ENCODE peak calls at places on chromosomes 13 and 19, in five cellular contexts. One of them, this sample, is unnamed.

GRCh38 chr13:32314968-32315254 is 252 bp downstream of the ZAR1L start:
- DNase-seq in tibial artery: no peak
- DNase-seq in tibial nerve: peak; percentile 60
- DNase-seq in AG10803: peak; percentile 54
- DNase-seq in HL-60: no peak
- DNase-seq in this sample: no peak

GRCh38 chr13:59111711-59112110 is 1052.0 kb downstream of the DIAPH3 start:
- DNase-seq in tibial artery: no peak
- DNase-seq in tibial nerve: no peak
- DNase-seq in AG10803: peak; percentile 51
- DNase-seq in HL-60: no peak
- DNase-seq in this sample: no peak

GRCh38 chr13:47168086-47168485 is 271.2 kb upstream of the HTR2A start:
- DNase-seq in tibial artery: no peak
- DNase-seq in tibial nerve: no peak
- DNase-seq in AG10803: peak; percentile 32
- DNase-seq in HL-60: no peak
- DNase-seq in this sample: no peak

GRCh38 chr19:40771101-40771539 is 4.2 kb upstream of the MIA start:
- DNase-seq in tibial artery: no peak
- DNase-seq in tibial nerve: no peak
- DNase-seq in AG10803: no peak
- DNase-seq in HL-60: no peak
- DNase-seq in this sample: no peak

GRCh38 chr19:12092065-12092867 is 27.7 kb downstream of the ZNF844 start:
- DNase-seq in tibial artery: peak; percentile 93
- DNase-seq in tibial nerve: peak; percentile 58
- DNase-seq in AG10803: peak; percentile 87
- DNase-seq in HL-60: peak; percentile 94
- DNase-seq in this sample: peak; percentile 65

GRCh38 chr19:15116856-15117255 is 9.7 kb downstream of the SYDE1 start:
- DNase-seq in tibial artery: no peak
- DNase-seq in tibial nerve: no peak
- DNase-seq in AG10803: no peak
- DNase-seq in HL-60: no peak
- DNase-seq in this sample: no peak

GRCh38 chr13:98856983-98857382 is 104.5 kb upstream of the SLC15A1 start:
- DNase-seq in tibial artery: no peak
- DNase-seq in tibial nerve: no peak
- DNase-seq in AG10803: peak; percentile 35
- DNase-seq in HL-60: no peak
- DNase-seq in this sample: no peak

GRCh38 chr13:80037505-80037888 is 303.4 kb downstream of the SPRY2 start:
- DNase-seq in tibial artery: no peak
- DNase-seq in tibial nerve: no peak
- DNase-seq in AG10803: peak; percentile 86
- DNase-seq in HL-60: no peak
- DNase-seq in this sample: no peak

GRCh38 chr19:41860419-41861097 is 503 bp downstream of the RPS19 start:
- DNase-seq in tibial artery: no peak
- DNase-seq in tibial nerve: no peak
- DNase-seq in AG10803: peak; percentile 41
- DNase-seq in HL-60: no peak
- DNase-seq in this sample: no peak

GRCh38 chr19:46821512-46822359 is 28.9 kb downstream of the AP2S1 start:
- DNase-seq in tibial artery: no peak
- DNase-seq in tibial nerve: no peak
- DNase-seq in AG10803: no peak
- DNase-seq in HL-60: peak; percentile 89
- DNase-seq in this sample: no peak

GRCh38 chr19:7933411-7933810 is 7.5 kb upstream of the CTXN1 start:
- DNase-seq in tibial artery: no peak
- DNase-seq in tibial nerve: no peak
- DNase-seq in AG10803: no peak
- DNase-seq in HL-60: no peak
- DNase-seq in this sample: no peak
- TF ChIP-seq CTCF in tibial artery: no peak
- TF ChIP-seq CTCF in tibial nerve: no peak
- TF ChIP-seq CTCF in AG10803: peak; percentile 7
- TF ChIP-seq CTCF in HL-60: no peak
- TF ChIP-seq CTCF in this sample: peak; percentile 31

GRCh38 chr19:43316591-43317319 is 36.7 kb upstream of the CD177 start:
- DNase-seq in tibial artery: no peak
- DNase-seq in tibial nerve: no peak
- DNase-seq in AG10803: peak; percentile 40
- DNase-seq in HL-60: peak; percentile 12
- DNase-seq in this sample: no peak
- TF ChIP-seq CTCF in tibial artery: no peak
- TF ChIP-seq CTCF in tibial nerve: no peak
- TF ChIP-seq CTCF in AG10803: peak; percentile 51
- TF ChIP-seq CTCF in HL-60: no peak
- TF ChIP-seq CTCF in this sample: peak; percentile 6

GRCh38 chr19:33312065-33312464 is 9.7 kb upstream of the CEBPA start:
- DNase-seq in tibial artery: no peak
- DNase-seq in tibial nerve: no peak
- DNase-seq in AG10803: no peak
- DNase-seq in HL-60: peak; percentile 82
- DNase-seq in this sample: no peak

GRCh38 chr19:33311326-33311682 is 9.0 kb upstream of the CEBPA start:
- DNase-seq in tibial artery: no peak
- DNase-seq in tibial nerve: no peak
- DNase-seq in AG10803: no peak
- DNase-seq in HL-60: peak; percentile 38
- DNase-seq in this sample: no peak

GRCh38 chr19:33309826-33310225 is 7.5 kb upstream of the CEBPA start:
- DNase-seq in tibial artery: no peak
- DNase-seq in tibial nerve: no peak
- DNase-seq in AG10803: no peak
- DNase-seq in HL-60: no peak
- DNase-seq in this sample: no peak

GRCh38 chr19:33306853-33307792 is 4.8 kb upstream of the CEBPA start:
- DNase-seq in tibial artery: no peak
- DNase-seq in tibial nerve: no peak
- DNase-seq in AG10803: no peak
- DNase-seq in HL-60: no peak
- DNase-seq in this sample: no peak

GRCh38 chr19:33310606-33311325 is 8.4 kb upstream of the CEBPA start:
- DNase-seq in tibial artery: no peak
- DNase-seq in tibial nerve: no peak
- DNase-seq in AG10803: no peak
- DNase-seq in HL-60: no peak
- DNase-seq in this sample: no peak
- TF ChIP-seq CTCF in tibial artery: no peak
- TF ChIP-seq CTCF in tibial nerve: no peak
- TF ChIP-seq CTCF in AG10803: no peak
- TF ChIP-seq CTCF in HL-60: no peak
- TF ChIP-seq CTCF in this sample: no peak

DNA sequence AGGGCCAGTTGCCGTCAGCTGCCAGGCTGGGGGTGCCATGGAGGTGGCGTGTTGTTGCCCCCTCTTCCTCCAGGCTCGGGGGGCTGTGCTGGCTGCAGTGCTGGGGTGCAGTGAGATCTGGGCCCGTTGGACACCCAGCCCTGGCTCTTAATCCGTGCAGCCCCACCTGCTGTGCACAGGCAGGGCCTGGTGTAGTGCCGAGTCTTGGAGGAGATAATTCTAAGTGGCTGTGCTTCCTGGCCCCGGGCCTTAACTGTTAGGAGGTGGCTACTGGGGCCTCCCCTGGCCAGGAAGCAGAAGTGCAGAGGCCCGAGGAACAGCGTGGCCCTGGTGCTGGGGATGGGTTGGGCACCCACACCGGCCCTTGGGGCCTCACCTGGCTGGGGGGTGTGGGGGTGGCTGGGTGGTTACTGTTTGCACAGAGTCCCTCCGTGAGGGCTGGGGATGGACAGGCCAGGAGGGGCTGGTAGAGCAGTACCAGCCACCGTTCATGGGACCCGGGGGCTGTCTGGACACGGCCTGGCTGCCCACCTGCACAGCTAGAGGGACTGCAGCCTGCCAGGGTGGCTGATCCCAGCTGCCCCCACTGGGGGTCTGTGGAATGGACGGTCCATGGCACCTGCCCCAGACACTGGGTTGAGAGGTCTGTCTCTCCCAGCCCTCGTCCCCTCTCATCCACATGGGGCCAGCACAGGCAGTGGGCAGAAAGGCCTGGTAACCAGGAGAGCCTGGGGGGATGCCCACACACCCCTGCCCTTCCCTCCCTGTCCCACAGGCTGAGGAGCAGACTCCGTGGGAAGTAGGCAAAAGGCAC is 3.3 kb downstream of the GPX4 start:
- DNase-seq in tibial artery: no peak
- DNase-seq in tibial nerve: no peak
- DNase-seq in AG10803: peak; percentile 74
- DNase-seq in HL-60: peak; percentile 65
- DNase-seq in this sample: no peak
- TF ChIP-seq CTCF in tibial artery: no peak
- TF ChIP-seq CTCF in tibial nerve: no peak
- TF ChIP-seq CTCF in AG10803: peak; percentile 25
- TF ChIP-seq CTCF in HL-60: no peak
- TF ChIP-seq CTCF in this sample: no peak

DNA sequence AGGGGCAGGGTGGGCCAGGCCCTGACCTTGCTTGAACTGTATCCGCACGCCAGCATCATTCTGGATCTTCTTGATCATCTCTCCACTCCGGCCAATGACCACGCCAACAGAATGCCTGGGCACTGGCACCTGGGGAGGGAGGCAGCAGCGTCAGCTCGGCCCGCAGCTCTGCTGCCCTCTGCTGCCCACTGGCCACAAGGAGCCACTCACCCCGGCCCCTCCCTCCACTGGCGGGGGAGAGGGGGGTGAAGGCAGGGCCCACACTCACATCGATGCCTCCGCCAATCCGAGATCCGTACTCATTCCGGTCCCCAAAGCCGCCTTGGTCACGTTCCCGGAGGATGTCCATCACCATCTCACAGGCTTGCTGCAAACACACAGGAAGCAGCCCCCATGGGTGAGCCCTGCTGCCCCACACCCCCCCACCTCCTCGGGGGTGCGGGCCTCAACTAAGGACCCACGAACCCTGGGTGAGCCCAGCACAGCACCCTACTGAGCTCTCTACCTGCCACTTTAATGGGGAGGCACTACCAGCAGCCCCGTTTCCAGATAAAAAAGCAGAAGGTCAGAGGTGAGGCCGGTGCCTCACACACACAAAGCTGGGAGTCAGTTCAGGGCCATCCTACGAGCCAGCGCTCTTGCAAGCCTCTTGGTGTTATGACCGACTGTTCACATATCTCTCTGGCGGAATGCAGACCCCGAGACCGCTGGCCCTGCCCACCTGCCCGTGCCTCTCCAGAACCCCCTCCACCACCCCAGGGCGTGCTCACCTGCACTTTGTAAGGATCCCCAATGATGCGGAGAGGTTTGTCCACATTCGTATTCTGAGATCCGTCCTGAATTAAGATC is 6.7 kb downstream of the KHSRP start:
- DNase-seq in tibial artery: no peak
- DNase-seq in tibial nerve: no peak
- DNase-seq in AG10803: peak; percentile 13
- DNase-seq in HL-60: no peak
- DNase-seq in this sample: no peak
- TF ChIP-seq CTCF in tibial artery: no peak
- TF ChIP-seq CTCF in tibial nerve: peak; percentile 27
- TF ChIP-seq CTCF in AG10803: peak; percentile 38
- TF ChIP-seq CTCF in HL-60: no peak
- TF ChIP-seq CTCF in this sample: peak; percentile 44

GRCh38 chr19:18278521-18279265 is 2.7 kb downstream of the JUND start:
- DNase-seq in tibial artery: no peak
- DNase-seq in tibial nerve: no peak
- DNase-seq in AG10803: no peak
- DNase-seq in HL-60: peak; percentile 37
- DNase-seq in this sample: no peak
- TF ChIP-seq CTCF in tibial artery: no peak
- TF ChIP-seq CTCF in tibial nerve: no peak
- TF ChIP-seq CTCF in AG10803: peak; percentile 29
- TF ChIP-seq CTCF in HL-60: no peak
- TF ChIP-seq CTCF in this sample: peak; percentile 48

GRCh38 chr13:29397265-29397664 is 198.2 kb downstream of the SLC7A1 start:
- DNase-seq in tibial artery: no peak
- DNase-seq in tibial nerve: no peak
- DNase-seq in AG10803: no peak
- DNase-seq in HL-60: no peak
- DNase-seq in this sample: no peak
- TF ChIP-seq CTCF in tibial artery: no peak
- TF ChIP-seq CTCF in tibial nerve: no peak
- TF ChIP-seq CTCF in AG10803: peak; percentile 14
- TF ChIP-seq CTCF in HL-60: no peak
- TF ChIP-seq CTCF in this sample: no peak

GRCh38 chr19:16477311-16477710 is 5.5 kb upstream of the EPS15L1 start:
- DNase-seq in tibial artery: no peak
- DNase-seq in tibial nerve: no peak
- DNase-seq in AG10803: no peak
- DNase-seq in HL-60: no peak
- DNase-seq in this sample: no peak

GRCh38 chr19:16470911-16471811 is 609 bp downstream of the EPS15L1 start:
- DNase-seq in tibial artery: no peak
- DNase-seq in tibial nerve: no peak
- DNase-seq in AG10803: peak; percentile 53
- DNase-seq in HL-60: peak; percentile 50
- DNase-seq in this sample: no peak

GRCh38 chr19:16472992-16473391 is 1.2 kb upstream of the EPS15L1 start:
- DNase-seq in tibial artery: no peak
- DNase-seq in tibial nerve: no peak
- DNase-seq in AG10803: no peak
- DNase-seq in HL-60: no peak
- DNase-seq in this sample: no peak

GRCh38 chr19:16473875-16474397 is 2.2 kb upstream of the EPS15L1 start:
- DNase-seq in tibial artery: no peak
- DNase-seq in tibial nerve: no peak
- DNase-seq in AG10803: peak; percentile 34
- DNase-seq in HL-60: peak; percentile 44
- DNase-seq in this sample: no peak

DNA sequence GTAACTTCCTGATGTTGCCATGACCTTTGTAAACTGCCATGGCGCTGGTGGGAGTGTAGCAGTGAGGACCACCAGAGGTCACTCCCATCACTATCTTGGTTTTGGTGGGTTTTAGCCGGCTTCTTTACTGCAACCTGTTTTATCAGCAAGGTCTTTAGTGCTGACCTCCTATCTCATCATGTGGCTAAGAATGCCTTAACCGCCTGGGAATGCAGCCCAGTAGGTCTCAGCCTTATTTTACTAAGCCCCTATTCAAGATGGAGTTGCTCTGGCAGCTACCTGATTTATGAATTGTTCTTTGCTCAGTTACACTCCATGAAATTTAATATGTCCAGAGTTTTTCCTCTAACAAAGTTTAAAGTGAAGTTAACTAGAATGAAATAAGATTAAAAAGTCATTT is 4.6 kb upstream of the EPS15L1 start:
- DNase-seq in tibial artery: no peak
- DNase-seq in tibial nerve: no peak
- DNase-seq in AG10803: no peak
- DNase-seq in HL-60: no peak
- DNase-seq in this sample: no peak
- TF ChIP-seq CTCF in tibial artery: no peak
- TF ChIP-seq CTCF in tibial nerve: no peak
- TF ChIP-seq CTCF in AG10803: no peak
- TF ChIP-seq CTCF in HL-60: no peak
- TF ChIP-seq CTCF in this sample: no peak